ENCODE peak calls at places on chromosomes 2 and 18, in five cellular contexts. X is H54; I is NCI-H1694; O is SJSA1; W is CD8-positive, alpha-beta T cell. J is an unnamed sample.

GRCh38 chr2:142222715-142223114 is 91.9 kb upstream of the LRP1B start:
- DNase-seq in X (no peak), I (no peak), O (no peak), W (no peak), J (no peak)

GRCh38 chr18:50986360-50987087 is 18.7 kb downstream of the ELAC1 start:
- DNase-seq in X (no peak), I (no peak), O (no peak), W (no peak), J (peak; percentile 16)

GRCh38 chr18:79400591-79401381 is 5.1 kb downstream of the NFATC1 start:
- DNase-seq in X (no peak), I (no peak), O (no peak), W (peak; percentile 34), J (no peak)

GRCh38 chr2:174775586-174775985 is 11.3 kb upstream of the CHRNA1 start:
- DNase-seq in X (no peak), I (no peak), O (no peak), W (no peak), J (no peak)

GRCh38 chr2:42046819-42047487 is 868 bp upstream of the PKDCC start:
- DNase-seq in X (no peak), I (peak; percentile 74), O (peak; percentile 32), W (no peak), J (no peak)

GRCh38 chr2:85974395-85974794 is 85.6 kb upstream of the ST3GAL5 start:
- DNase-seq in X (no peak), I (no peak), O (no peak), W (no peak), J (no peak)

GRCh38 chr2:74260495-74260894 is 62.1 kb downstream of the MTHFD2 start:
- DNase-seq in X (no peak), I (no peak), O (no peak), W (no peak), J (no peak)

GRCh38 chr2:119517433-119517832 is 6.8 kb downstream of the SCTR start:
- DNase-seq in X (peak; percentile 67), I (peak; percentile 59), O (peak; percentile 9), W (no peak), J (peak; percentile 29)

GRCh38 chr18:28108801-28109200 is 68.1 kb downstream of the CDH2 start:
- DNase-seq in X (no peak), I (no peak), O (no peak), W (no peak), J (no peak)

GRCh38 chr18:10074122-10074521 is 160.3 kb downstream of the VAPA start:
- DNase-seq in X (no peak), I (no peak), O (no peak), W (no peak), J (no peak)

GRCh38 chr2:172148246-172148645 is 45.5 kb upstream of the DLX2 start:
- DNase-seq in X (no peak), I (no peak), O (no peak), W (no peak), J (no peak)

GRCh38 chr2:39902103-39902502 is 123.0 kb upstream of the THUMPD2 start:
- DNase-seq in X (no peak), I (no peak), O (no peak), W (no peak), J (peak; percentile 73)

GRCh38 chr2:11701206-11701605 is 31.2 kb upstream of the NTSR2 start:
- DNase-seq in X (no peak), I (peak; percentile 43), O (no peak), W (no peak), J (no peak)

GRCh38 chr2:191625016-191625415 is 52.9 kb upstream of the NABP1 start:
- DNase-seq in X (no peak), I (no peak), O (peak; percentile 73), W (peak; percentile 29), J (peak; percentile 69)

GRCh38 chr2:7943446-7943845 is 738.4 kb upstream of the ID2 start:
- DNase-seq in X (no peak), I (no peak), O (no peak), W (no peak), J (no peak)

GRCh38 chr2:43157506-43158232 is 68.7 kb downstream of the ZFP36L2 start:
- DNase-seq in X (peak; percentile 62), I (no peak), O (no peak), W (no peak), J (no peak)

GRCh38 chr2:198127627-198128026 is 323.2 kb downstream of the PLCL1 start:
- DNase-seq in X (peak; percentile 6), I (no peak), O (peak; percentile 10), W (peak; percentile 16), J (peak; percentile 28)

GRCh38 chr2:112692914-112693313 is 27.9 kb upstream of the NT5DC4 start:
- DNase-seq in X (no peak), I (no peak), O (no peak), W (no peak), J (no peak)

GRCh38 chr2:65464604-65465003 is 32.2 kb upstream of the SPRED2 start:
- DNase-seq in X (no peak), I (no peak), O (no peak), W (no peak), J (no peak)